ENCODE peak calls at places on chromosome 19, in seven cellular contexts. One of them, this sample, is unnamed.
A peak's percentile ranks its signal among the peaks of the same experiment; 100 is the strongest.

GRCh38 chr19:39303373-39304184 is 7.4 kb downstream of the IFNL1 start:
- DNase-seq in HepG2: peak; percentile 82
- DNase-seq in H54: no peak
- DNase-seq in body of pancreas: no peak
- DNase-seq in K562: no peak
- DNase-seq in A549: peak; percentile 66
- DNase-seq in tibial nerve: no peak
- DNase-seq in this sample: no peak

GRCh38 chr19:48964205-48965032 is 690 bp upstream of the FTL start:
- DNase-seq in tibial nerve: no peak
- DNase-seq in A549: peak; percentile 83
- DNase-seq in body of pancreas: no peak
- DNase-seq in HepG2: peak; percentile 34
- DNase-seq in K562: no peak
- DNase-seq in H54: no peak
- DNase-seq in this sample: no peak

GRCh38 chr19:49889687-49890348 is 6.9 kb downstream of the IL4I1 start:
- DNase-seq in body of pancreas: peak; percentile 66
- DNase-seq in tibial nerve: peak; percentile 74
- DNase-seq in A549: peak; percentile 94
- DNase-seq in H54: no peak
- DNase-seq in HepG2: no peak
- DNase-seq in K562: peak; percentile 64
- DNase-seq in this sample: peak; percentile 73

GRCh38 chr19:30691767-30692516 is 319.8 kb downstream of the ZNF536 start:
- DNase-seq in A549: no peak
- DNase-seq in H54: no peak
- DNase-seq in body of pancreas: no peak
- DNase-seq in tibial nerve: peak; percentile 34
- DNase-seq in HepG2: no peak
- DNase-seq in K562: no peak
- DNase-seq in this sample: no peak

GRCh38 chr19:35436477-35437141 is 11.4 kb upstream of the FFAR2 start:
- DNase-seq in A549: peak; percentile 55
- DNase-seq in body of pancreas: no peak
- DNase-seq in H54: peak; percentile 38
- DNase-seq in HepG2: no peak
- DNase-seq in tibial nerve: peak; percentile 20
- DNase-seq in K562: no peak
- DNase-seq in this sample: no peak

GRCh38 chr19:55591555-55591954 is 7.8 kb downstream of the FIZ1 start:
- DNase-seq in body of pancreas: no peak
- DNase-seq in A549: peak; percentile 61
- DNase-seq in HepG2: no peak
- DNase-seq in K562: no peak
- DNase-seq in tibial nerve: no peak
- DNase-seq in H54: no peak
- DNase-seq in this sample: no peak

GRCh38 chr19:30367001-30367400 is 5.2 kb upstream of the ZNF536 start:
- DNase-seq in tibial nerve: no peak
- DNase-seq in body of pancreas: no peak
- DNase-seq in HepG2: no peak
- DNase-seq in K562: no peak
- DNase-seq in A549: no peak
- DNase-seq in H54: no peak
- DNase-seq in this sample: no peak

GRCh38 chr19:788821-789472 is 8.3 kb upstream of the PTBP1 start:
- DNase-seq in A549: no peak
- DNase-seq in H54: no peak
- DNase-seq in K562: peak; percentile 38
- DNase-seq in HepG2: peak; percentile 52
- DNase-seq in tibial nerve: no peak
- DNase-seq in body of pancreas: no peak
- DNase-seq in this sample: no peak

GRCh38 chr19:47545061-47545948 is 27.6 kb downstream of the ZNF541 start:
- DNase-seq in tibial nerve: no peak
- DNase-seq in K562: no peak
- DNase-seq in HepG2: no peak
- DNase-seq in body of pancreas: no peak
- DNase-seq in H54: no peak
- DNase-seq in A549: no peak
- DNase-seq in this sample: no peak

GRCh38 chr19:47779524-47780214 is 1.2 kb downstream of the SELENOW start:
- DNase-seq in H54: no peak
- DNase-seq in K562: no peak
- DNase-seq in body of pancreas: peak; percentile 43
- DNase-seq in tibial nerve: peak; percentile 45
- DNase-seq in A549: no peak
- DNase-seq in HepG2: no peak
- DNase-seq in this sample: peak; percentile 73

GRCh38 chr19:10353793-10354391 is 14.5 kb upstream of the ICAM3 start:
- DNase-seq in H54: no peak
- DNase-seq in body of pancreas: peak; percentile 26
- DNase-seq in tibial nerve: peak; percentile 90
- DNase-seq in HepG2: no peak
- DNase-seq in K562: peak; percentile 78
- DNase-seq in A549: peak; percentile 56
- DNase-seq in this sample: peak; percentile 32

GRCh38 chr19:10116085-10116865 is 3.4 kb downstream of the EIF3G start:
- DNase-seq in tibial nerve: no peak
- DNase-seq in HepG2: no peak
- DNase-seq in A549: no peak
- DNase-seq in H54: no peak
- DNase-seq in body of pancreas: no peak
- DNase-seq in K562: no peak
- DNase-seq in this sample: no peak

GRCh38 chr19:5178841-5179625 is 161.6 kb downstream of the PTPRS start:
- DNase-seq in tibial nerve: no peak
- DNase-seq in K562: no peak
- DNase-seq in A549: no peak
- DNase-seq in HepG2: no peak
- DNase-seq in body of pancreas: no peak
- DNase-seq in H54: no peak
- DNase-seq in this sample: no peak

GRCh38 chr19:900302-901111 is 7.2 kb downstream of the RNU6-9 start:
- DNase-seq in A549: peak; percentile 62
- DNase-seq in H54: peak; percentile 72
- DNase-seq in HepG2: no peak
- DNase-seq in body of pancreas: no peak
- DNase-seq in tibial nerve: no peak
- DNase-seq in K562: peak; percentile 91
- DNase-seq in this sample: no peak

DNA sequence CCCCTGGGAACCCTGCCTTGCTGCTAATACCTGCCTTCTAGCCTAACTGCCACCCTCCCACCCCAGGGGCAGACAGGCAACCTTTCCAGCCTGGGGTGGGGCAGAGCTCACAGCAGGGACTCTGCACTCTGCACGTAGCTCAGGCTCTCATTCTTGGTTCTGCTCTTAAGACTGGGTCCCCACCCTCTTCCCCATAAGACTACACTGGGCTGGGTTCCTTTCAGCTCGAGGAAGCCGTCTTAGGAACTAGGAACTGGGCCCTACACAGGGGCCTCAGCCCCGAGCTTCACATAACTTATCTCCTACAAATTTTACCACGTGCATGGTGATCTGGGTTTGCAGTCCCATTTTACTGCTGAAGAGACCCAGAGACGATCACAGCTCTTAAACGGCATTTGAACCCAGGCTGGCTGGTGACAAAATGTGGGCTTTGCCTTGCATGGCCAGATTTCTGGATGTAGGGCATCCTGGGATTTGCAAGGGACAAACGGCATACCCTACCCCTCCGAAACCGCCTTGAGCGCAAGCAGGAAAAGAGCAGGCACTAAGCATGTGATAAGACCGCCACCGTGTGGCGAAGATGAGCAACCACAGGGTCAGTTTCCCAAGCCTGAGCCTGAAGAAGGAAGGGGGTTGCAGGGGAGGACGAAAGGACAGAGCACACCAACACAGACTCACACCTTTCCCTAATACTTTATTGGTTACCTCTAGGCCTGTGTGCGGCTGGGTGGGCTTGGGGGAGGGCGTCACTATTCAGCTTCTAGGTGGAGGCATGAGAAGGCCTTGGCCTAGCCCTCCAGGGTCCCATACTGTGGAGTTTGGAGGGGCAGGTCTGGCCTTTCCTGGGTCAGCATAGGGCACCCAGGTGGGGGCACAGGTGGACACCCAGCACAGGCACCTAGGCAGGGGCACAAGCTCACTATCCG is 5.1 kb downstream of the JUNB start:
- DNase-seq in HepG2: peak; percentile 68
- DNase-seq in A549: peak; percentile 86
- DNase-seq in K562: peak; percentile 51
- DNase-seq in tibial nerve: peak; percentile 76
- DNase-seq in H54: no peak
- DNase-seq in body of pancreas: peak; percentile 80
- DNase-seq in this sample: peak; percentile 77
- TF ChIP-seq POLR2A in HepG2: peak; percentile 22
- TF ChIP-seq POLR2A in A549: no peak
- TF ChIP-seq POLR2A in K562: peak; percentile 30
- TF ChIP-seq POLR2A in tibial nerve: no peak
- TF ChIP-seq POLR2A in H54: no peak
- TF ChIP-seq POLR2A in body of pancreas: peak; percentile 24
- TF ChIP-seq POLR2A in this sample: no peak

GRCh38 chr19:37997911-37998344 is 90.9 kb downstream of the SIPA1L3 start:
- DNase-seq in K562: no peak
- DNase-seq in A549: peak; percentile 89
- DNase-seq in tibial nerve: no peak
- DNase-seq in HepG2: no peak
- DNase-seq in body of pancreas: no peak
- DNase-seq in H54: peak; percentile 61
- DNase-seq in this sample: no peak

GRCh38 chr19:38001158-38001781 is 94.3 kb downstream of the SIPA1L3 start:
- DNase-seq in H54: no peak
- DNase-seq in tibial nerve: no peak
- DNase-seq in HepG2: no peak
- DNase-seq in A549: no peak
- DNase-seq in body of pancreas: no peak
- DNase-seq in K562: no peak
- DNase-seq in this sample: no peak

GRCh38 chr19:37998801-37999308 is 91.8 kb downstream of the SIPA1L3 start:
- DNase-seq in HepG2: no peak
- DNase-seq in body of pancreas: no peak
- DNase-seq in H54: no peak
- DNase-seq in tibial nerve: no peak
- DNase-seq in A549: no peak
- DNase-seq in K562: no peak
- DNase-seq in this sample: no peak

GRCh38 chr19:38003427-38004099 is 96.6 kb downstream of the SIPA1L3 start:
- DNase-seq in body of pancreas: peak; percentile 59
- DNase-seq in HepG2: no peak
- DNase-seq in tibial nerve: peak; percentile 46
- DNase-seq in K562: no peak
- DNase-seq in A549: no peak
- DNase-seq in H54: peak; percentile 59
- DNase-seq in this sample: peak; percentile 55

GRCh38 chr19:37999309-38000213 is 92.6 kb downstream of the SIPA1L3 start:
- DNase-seq in A549: peak; percentile 97
- DNase-seq in tibial nerve: peak; percentile 44
- DNase-seq in H54: peak; percentile 80
- DNase-seq in body of pancreas: no peak
- DNase-seq in HepG2: no peak
- DNase-seq in K562: no peak
- DNase-seq in this sample: peak; percentile 20
- TF ChIP-seq POLR2A in A549: no peak
- TF ChIP-seq POLR2A in tibial nerve: no peak
- TF ChIP-seq POLR2A in H54: no peak
- TF ChIP-seq POLR2A in body of pancreas: no peak
- TF ChIP-seq POLR2A in HepG2: no peak
- TF ChIP-seq POLR2A in K562: no peak
- TF ChIP-seq POLR2A in this sample: no peak

GRCh38 chr19:23686622-23687423 is at the start of gene ZNF675:
- DNase-seq in A549: peak; percentile 97
- DNase-seq in HepG2: peak; percentile 92
- DNase-seq in K562: peak; percentile 86
- DNase-seq in H54: peak; percentile 63
- DNase-seq in tibial nerve: peak; percentile 92
- DNase-seq in body of pancreas: peak; percentile 87
- DNase-seq in this sample: peak; percentile 89
- TF ChIP-seq POLR2A in A549: peak; percentile 38
- TF ChIP-seq POLR2A in HepG2: peak; percentile 90
- TF ChIP-seq POLR2A in K562: peak; percentile 83
- TF ChIP-seq POLR2A in H54: peak; percentile 76
- TF ChIP-seq POLR2A in tibial nerve: peak; percentile 17
- TF ChIP-seq POLR2A in body of pancreas: no peak
- TF ChIP-seq POLR2A in this sample: no peak

GRCh38 chr19:8835446-8835845 is 3.3 kb downstream of the MBD3L1 start:
- DNase-seq in A549: no peak
- DNase-seq in H54: no peak
- DNase-seq in body of pancreas: no peak
- DNase-seq in HepG2: no peak
- DNase-seq in K562: no peak
- DNase-seq in tibial nerve: no peak
- DNase-seq in this sample: no peak

GRCh38 chr19:8835877-8836276 is 3.7 kb downstream of the MBD3L1 start:
- DNase-seq in HepG2: no peak
- DNase-seq in A549: no peak
- DNase-seq in H54: no peak
- DNase-seq in body of pancreas: no peak
- DNase-seq in K562: no peak
- DNase-seq in tibial nerve: no peak
- DNase-seq in this sample: no peak

GRCh38 chr19:8831373-8831772 is 731 bp downstream of the ZNF558 start:
- DNase-seq in HepG2: no peak
- DNase-seq in K562: no peak
- DNase-seq in H54: no peak
- DNase-seq in body of pancreas: no peak
- DNase-seq in A549: no peak
- DNase-seq in tibial nerve: no peak
- DNase-seq in this sample: no peak

GRCh38 chr19:8831832-8832131 is 322 bp downstream of the ZNF558 start:
- DNase-seq in tibial nerve: no peak
- DNase-seq in A549: no peak
- DNase-seq in HepG2: no peak
- DNase-seq in H54: no peak
- DNase-seq in body of pancreas: no peak
- DNase-seq in K562: no peak
- DNase-seq in this sample: no peak

DNA sequence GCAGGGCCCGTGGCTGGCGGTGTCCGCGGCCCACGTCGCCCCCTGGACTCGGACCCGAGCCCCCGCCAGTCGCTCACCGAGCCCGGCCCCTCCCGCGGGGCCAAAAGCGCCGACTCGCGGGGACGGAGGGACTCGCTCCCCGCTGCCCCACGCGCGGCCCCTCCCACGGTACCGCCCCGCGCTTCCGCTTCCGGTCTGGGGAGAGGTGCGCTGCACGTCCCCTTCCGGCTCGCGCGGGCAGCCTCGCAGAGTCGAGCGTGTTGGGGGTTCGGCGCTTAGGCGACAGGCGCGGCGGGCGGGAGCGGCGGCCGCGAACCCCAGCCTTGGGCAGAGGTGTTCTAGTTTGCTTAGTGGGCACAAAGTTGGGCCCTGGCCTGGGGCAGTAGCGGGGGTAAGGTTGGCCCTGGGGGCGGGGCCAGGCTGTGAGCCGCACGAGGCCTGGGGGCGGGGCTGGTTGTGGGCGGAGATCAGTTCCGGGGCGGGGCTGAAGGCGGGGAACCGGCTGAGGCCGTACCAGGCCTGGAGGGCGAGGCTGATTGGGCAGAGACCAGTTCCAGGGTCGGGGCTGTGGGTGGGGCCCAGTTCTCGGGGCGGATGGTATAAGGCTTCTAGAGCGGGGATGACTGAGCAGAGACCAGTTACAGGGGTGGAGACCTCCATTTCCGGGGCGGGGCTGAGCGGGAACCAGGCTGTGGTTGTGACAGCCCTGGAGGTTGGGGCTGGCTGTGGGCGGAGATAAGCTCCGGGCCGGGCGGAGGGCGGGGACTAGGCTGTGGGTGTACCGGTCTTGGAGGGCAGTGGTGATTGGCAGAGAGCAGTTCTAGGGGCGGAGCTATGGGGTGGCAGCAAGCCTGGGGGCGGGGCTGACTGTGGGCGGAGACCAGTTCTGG is at the start of the genes MBD3L1 and ZNF558:
- DNase-seq in H54: peak; percentile 97
- DNase-seq in K562: peak; percentile 99
- DNase-seq in tibial nerve: peak; percentile 98
- DNase-seq in HepG2: peak; percentile 80
- DNase-seq in body of pancreas: peak; percentile 98
- DNase-seq in A549: peak; percentile 96
- DNase-seq in this sample: peak; percentile 99
- TF ChIP-seq POLR2A in H54: peak; percentile 71
- TF ChIP-seq POLR2A in K562: peak; percentile 94
- TF ChIP-seq POLR2A in tibial nerve: peak; percentile 80
- TF ChIP-seq POLR2A in HepG2: no peak
- TF ChIP-seq POLR2A in body of pancreas: peak; percentile 71
- TF ChIP-seq POLR2A in A549: peak; percentile 46
- TF ChIP-seq POLR2A in this sample: peak; percentile 72